ENCODE peak calls at places on chromosomes 12 and 14, in seven cellular contexts. V is NCI-H1092; Q is activated CD4-positive, CD25-positive, alpha-beta regulatory T cell; M is GM12865; O is ACHN; B is ecto neural progenitor cell; G is NCI-H2029 treated with DMSO at 0.1 percent for 48 hours. E is an unnamed sample.

GRCh38 chr12:30515351-30515750 is 180.3 kb downstream of the IPO8 start:
- DNase-seq in V (peak; percentile 4), Q (no peak), M (no peak), O (peak; percentile 25), B (no peak), G (no peak), E (no peak)

GRCh38 chr12:5716221-5716620 is 228.8 kb downstream of the ANO2 start:
- DNase-seq in V (no peak), Q (no peak), M (no peak), O (peak; percentile 91), B (peak; percentile 29), G (no peak), E (peak; percentile 51)

GRCh38 chr12:130955238-130955816 is 1.6 kb downstream of the ADGRD1 start:
- DNase-seq in V (no peak), Q (no peak), M (no peak), O (no peak), B (no peak), G (no peak), E (peak; percentile 58)

GRCh38 chr12:63870838-63871237 is 26.3 kb downstream of the SRGAP1 start:
- DNase-seq in V (no peak), Q (no peak), M (no peak), O (no peak), B (no peak), G (no peak), E (no peak)

GRCh38 chr14:81529391-81529790 is 4.3 kb downstream of the SEL1L start:
- DNase-seq in V (no peak), Q (no peak), M (no peak), O (peak; percentile 33), B (no peak), G (no peak), E (no peak)

GRCh38 chr14:59585891-59586554 is 9.4 kb upstream of the CCDC175 start:
- DNase-seq in V (no peak), Q (no peak), M (no peak), O (no peak), B (no peak), G (no peak), E (no peak)

GRCh38 chr14:61948376-61948775 is 186.2 kb downstream of the SNAPC1 start:
- DNase-seq in V (no peak), Q (no peak), M (no peak), O (no peak), B (no peak), G (no peak), E (no peak)

GRCh38 chr14:32985881-32986280 is 47.2 kb downstream of the NPAS3 start:
- DNase-seq in V (no peak), Q (no peak), M (no peak), O (no peak), B (no peak), G (no peak), E (no peak)

GRCh38 chr14:105023791-105024480 is 3.1 kb upstream of the CDCA4 start:
- DNase-seq in V (no peak), Q (no peak), M (no peak), O (peak; percentile 88), B (no peak), G (no peak), E (no peak)

GRCh38 chr14:58796636-58797429 is 159.1 kb downstream of the DACT1 start:
- DNase-seq in V (no peak), Q (no peak), M (peak; percentile 87), O (no peak), B (no peak), G (no peak), E (peak; percentile 64)

GRCh38 chr14:68913516-68913915 is 65.6 kb downstream of the ACTN1 start:
- DNase-seq in V (no peak), Q (no peak), M (no peak), O (no peak), B (no peak), G (no peak), E (no peak)

GRCh38 chr12:2523317-2523716 is 271.5 kb upstream of the FKBP4 start:
- DNase-seq in V (no peak), Q (no peak), M (no peak), O (no peak), B (no peak), G (no peak), E (no peak)

GRCh38 chr12:69383074-69383473 is 23.5 kb downstream of the YEATS4 start:
- DNase-seq in V (no peak), Q (no peak), M (no peak), O (no peak), B (no peak), G (no peak), E (no peak)

GRCh38 chr12:109202770-109203169 is 86.4 kb downstream of the ACACB start:
- DNase-seq in V (no peak), Q (no peak), M (no peak), O (no peak), B (no peak), G (no peak), E (no peak)

GRCh38 chr14:59268011-59268410 is 79.5 kb downstream of the DAAM1 start:
- DNase-seq in V (no peak), Q (no peak), M (no peak), O (no peak), B (no peak), G (no peak), E (no peak)

GRCh38 chr12:49000346-49000745 is 1.2 kb upstream of the DDN start:
- DNase-seq in V (no peak), Q (no peak), M (no peak), O (no peak), B (no peak), G (no peak), E (no peak)

GRCh38 chr12:75650989-75651695 is 139.7 kb upstream of the KRR1 start:
- DNase-seq in V (no peak), Q (no peak), M (no peak), O (no peak), B (no peak), G (no peak), E (no peak)